ENCODE peak calls at places on chromosome 12, in four cellular contexts. I, G, T and D are unnamed samples.

GRCh38 chr12:117551698-117552097 is 190.3 kb upstream of the NOS1 start:
- DNase-seq in G (no peak), T (no peak), I (no peak), D (no peak)

GRCh38 chr12:103423061-103423473 is 72.7 kb downstream of the C12orf42 start:
- DNase-seq in G (no peak), I (no peak), T (no peak), D (no peak)

GRCh38 chr12:82554529-82554928 is 132.2 kb upstream of the TMTC2 start:
- DNase-seq in T (no peak), I (no peak), G (no peak), D (no peak)

GRCh38 chr12:90833228-90833627 is 121.7 kb downstream of the CCER1 start:
- DNase-seq in T (no peak), G (no peak), I (no peak), D (no peak)

GRCh38 chr12:81340910-81341309 is 263.0 kb downstream of the ACSS3 start:
- DNase-seq in I (no peak), T (no peak), G (no peak), D (no peak)

GRCh38 chr12:45913631-45914030 is 76.7 kb downstream of the SCAF11 start:
- DNase-seq in I (no peak), T (no peak), G (no peak), D (no peak)

GRCh38 chr12:51792417-51792816 is 56.1 kb downstream of the FIGNL2 start:
- DNase-seq in T (no peak), G (peak; percentile 39), I (no peak), D (no peak)

GRCh38 chr12:104788848-104789271 is 169.2 kb downstream of the SLC41A2 start:
- DNase-seq in T (no peak), G (peak; percentile 90), I (no peak), D (no peak)

GRCh38 chr12:81558031-81558430 is 201.1 kb downstream of the PPFIA2 start:
- DNase-seq in G (no peak), T (no peak), I (no peak), D (no peak)

GRCh38 chr12:47992776-47993175 is 11.5 kb downstream of the COL2A1 start:
- DNase-seq in I (no peak), T (no peak), G (no peak), D (no peak)

GRCh38 chr12:53388932-53389331 is 9.0 kb downstream of the SP1 start:
- DNase-seq in T (no peak), I (no peak), G (no peak), D (no peak)

GRCh38 chr12:2018401-2018800 is 14.1 kb upstream of the DCP1B start:
- DNase-seq in G (no peak), I (no peak), T (no peak), D (no peak)
- H3K4me1 ChIP-seq in G (peaks cover 3% of the 10 kb centered on the region), I (peaks cover 4% of the 10 kb centered on the region), T (no peaks in the 10 kb centered on the region), D (peaks cover 6% of the 10 kb centered on the region)

GRCh38 chr12:30796508-30796780 is 41.7 kb upstream of the CAPRIN2 start:
- DNase-seq in G (peak; percentile 78), T (peak; percentile 54), I (no peak), D (peak; percentile 49)
- H2AFZ ChIP-seq in G (peak overlapping the region; percentile 93), T (peak overlapping the region; percentile 45), I (no peak overlapping the region), D (peak overlapping the region; percentile 55)

GRCh38 chr12:72267974-72268373 is 4.2 kb upstream of the TRHDE start:
- DNase-seq in T (no peak), I (no peak), G (peak; percentile 20), D (no peak)
- TF ChIP-seq CTCF in T (peak; percentile 39), I (peak; percentile 37), G (peak; percentile 40), D (peak; percentile 43)

DNA sequence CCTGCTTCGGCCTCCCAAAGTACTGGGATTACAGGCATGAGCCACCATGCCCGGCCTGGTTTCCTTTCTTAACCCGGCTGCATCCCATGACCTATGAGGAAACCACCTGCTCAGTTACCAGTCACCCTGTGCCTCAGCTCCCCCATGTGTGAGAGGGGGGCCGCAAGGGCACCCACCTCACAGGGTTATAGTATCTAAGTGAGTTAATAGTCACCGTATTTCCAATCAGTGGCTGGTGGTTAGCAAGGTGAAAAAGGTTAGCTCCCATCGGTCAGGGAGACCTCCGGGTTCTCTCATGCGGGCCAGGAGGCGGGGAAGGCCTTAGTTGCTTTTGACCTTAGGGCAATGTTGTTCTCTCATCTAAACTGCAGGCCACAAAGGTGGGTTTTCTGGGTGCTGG is 6.7 kb downstream of the LRP1 start:
- DNase-seq in T (no peak), I (no peak), G (no peak), D (no peak)
- H3K4me1 ChIP-seq in T (peaks cover 6% of the 10 kb centered on the region), I (no peaks in the 10 kb centered on the region), G (peaks cover 57% of the 10 kb centered on the region), D (peaks cover 79% of the 10 kb centered on the region)

GRCh38 chr12:49355913-49356312 is 9.2 kb downstream of the DNAJC22 start:
- DNase-seq in G (no peak), T (no peak), I (no peak), D (no peak)
- H2AFZ ChIP-seq in G (no peak overlapping the region), T (no peak overlapping the region), I (no peak overlapping the region), D (no peak overlapping the region)

GRCh38 chr12:92943482-92944250 is 14.6 kb upstream of the EEA1 start:
- DNase-seq in I (no peak), T (no peak), G (peak; percentile 50), D (no peak)
- TF ChIP-seq CTCF in I (peak; percentile 25), T (no peak), G (no peak), D (no peak)

DNA sequence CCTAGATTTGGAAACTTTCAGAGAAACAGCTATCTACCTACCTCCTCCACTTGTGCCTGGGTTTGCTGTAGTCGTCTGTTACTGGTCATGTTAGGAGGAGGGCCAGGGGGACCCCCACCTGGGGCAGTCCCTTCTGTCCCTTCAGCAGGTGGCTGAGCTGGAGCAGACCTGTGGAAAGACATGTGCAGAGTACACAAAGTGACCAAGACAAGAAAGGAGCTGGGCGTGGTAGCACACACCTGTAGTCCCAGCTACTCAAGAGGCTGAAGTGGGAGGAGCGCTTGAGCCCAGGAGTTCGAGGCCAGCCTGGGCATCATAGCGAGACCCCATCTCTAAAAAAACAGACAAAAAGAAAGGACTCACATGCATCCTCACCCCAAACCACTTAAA is 4.3 kb downstream of the VAMP1 start:
- DNase-seq in T (no peak), I (no peak), G (no peak), D (no peak)
- H3K4me1 ChIP-seq in T (peaks cover 12% of the 10 kb centered on the region), I (peaks cover 8% of the 10 kb centered on the region), G (peaks cover 11% of the 10 kb centered on the region), D (peaks cover 7% of the 10 kb centered on the region)

DNA sequence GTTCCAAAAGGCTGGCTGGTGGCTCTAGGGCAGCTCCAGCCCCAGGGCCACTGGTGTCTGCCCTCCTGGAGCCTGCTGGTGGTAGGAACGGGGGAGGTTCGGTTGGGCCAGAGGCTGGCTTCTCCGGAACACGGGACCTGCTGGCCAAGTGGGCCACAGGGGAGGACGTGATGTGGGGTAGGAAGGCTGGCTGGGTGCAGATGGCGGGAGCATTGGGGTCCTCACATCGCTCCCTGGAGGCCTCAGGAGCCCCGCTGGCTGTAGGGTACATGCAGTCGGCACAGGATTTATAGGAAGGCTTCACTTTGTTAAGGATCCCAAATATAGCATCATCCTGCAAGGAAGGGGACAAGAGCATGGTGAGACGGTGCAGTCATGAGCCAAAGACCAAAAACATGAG is 57.6 kb upstream of the CORO1C start:
- DNase-seq in G (no peak), I (no peak), T (no peak), D (no peak)
- H2AFZ ChIP-seq in G (no peak overlapping the region), I (no peak overlapping the region), T (no peak overlapping the region), D (no peak overlapping the region)

GRCh38 chr12:114636723-114637480 is 47.1 kb downstream of the TBX3 start:
- DNase-seq in G (peak; percentile 72), T (peak; percentile 41), I (no peak), D (peak; percentile 22)
- TF ChIP-seq CTCF in G (peak; percentile 59), T (peak; percentile 38), I (peak; percentile 46), D (peak; percentile 45)

DNA sequence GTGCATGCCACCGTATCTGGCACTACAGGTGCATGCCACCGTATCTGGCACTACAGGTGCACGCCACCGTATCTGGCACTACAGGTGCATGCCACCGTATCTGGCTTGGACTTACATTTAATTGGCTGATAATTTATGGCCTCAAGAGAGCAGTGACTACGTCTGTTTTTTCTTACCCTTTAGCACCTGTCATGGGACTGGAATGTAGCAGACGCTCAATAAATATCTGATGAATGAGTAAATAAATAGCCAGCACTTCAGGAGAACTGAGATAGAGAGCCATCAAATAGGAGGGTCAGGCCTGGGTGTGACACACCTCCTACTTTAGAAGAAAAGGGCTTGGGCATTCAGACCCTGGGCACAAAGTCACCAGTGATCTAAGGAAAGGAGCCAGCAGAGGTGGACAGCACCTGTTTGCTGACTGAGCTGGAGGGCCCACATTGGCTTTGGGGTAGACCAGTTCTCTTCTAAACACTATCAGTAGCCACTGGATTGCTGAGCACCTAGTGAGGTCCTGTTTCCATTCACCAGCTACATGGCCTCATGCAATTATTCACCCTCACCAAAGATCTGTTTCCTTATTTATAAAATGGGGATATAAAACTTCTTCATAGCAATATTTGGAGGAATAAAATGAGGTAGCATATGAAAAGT is 50.1 kb downstream of the RFX4 start:
- DNase-seq in T (peak; percentile 72), G (no peak), I (peak; percentile 43), D (peak; percentile 39)
- H3K4me1 ChIP-seq in T (peaks cover 4% of the 10 kb centered on the region), G (no peaks in the 10 kb centered on the region), I (peaks cover 22% of the 10 kb centered on the region), D (peaks cover 11% of the 10 kb centered on the region)